ENCODE peak calls at places on chromosomes 3 and 15, in four cellular contexts. F is CD4-positive, CD25-positive, alpha-beta regulatory T cell; E is HepG2; X is foreskin keratinocyte. D is an unnamed sample. For H3K4me1, the result is how much of the 10 kb centered on the place peaks cover.

GRCh38 chr3:182464513-182465145 is 328.7 kb upstream of the ATP11B start:
- ATAC-seq in E (peak), F (no peak), X (no peak), D (no peak)

GRCh38 chr3:16912400-16913263 is 27.9 kb downstream of the PLCL2 start:
- ATAC-seq in E (no peak), X (no peak), F (peak), D (no peak)

GRCh38 chr3:128505771-128506170 is 12.8 kb upstream of the GATA2 start:
- ATAC-seq in X (no peak), E (no peak), F (no peak), D (no peak)

GRCh38 chr15:32909431-32909830 is 191.6 kb downstream of the GREM1 start:
- ATAC-seq in X (no peak), F (no peak), E (no peak), D (no peak)

GRCh38 chr15:83295417-83295816 is 11.0 kb upstream of the BNC1 start:
- ATAC-seq in F (no peak), E (no peak), X (no peak), D (no peak)

GRCh38 chr3:24305795-24306467 is 188.7 kb downstream of the THRB start:
- ATAC-seq in F (no peak), X (no peak), E (no peak), D (no peak)

GRCh38 chr15:70062321-70062956 is 35.3 kb downstream of the TLE3 start:
- ATAC-seq in F (no peak), E (no peak), X (no peak), D (peak)

GRCh38 chr15:100569406-100569805 is 32.6 kb downstream of the LINS1 start:
- ATAC-seq in F (no peak), X (no peak), E (no peak), D (no peak)

GRCh38 chr3:123783811-123784210 is 100.3 kb downstream of the MYLK start:
- ATAC-seq in X (no peak), E (peak), F (no peak), D (no peak)

GRCh38 chr3:52873433-52874159 is 23.8 kb downstream of the STIMATE start:
- ATAC-seq in F (no peak), X (no peak), E (no peak), D (no peak)

GRCh38 chr15:39719109-39719508 is 63.5 kb downstream of the FSIP1 start:
- ATAC-seq in E (no peak), X (no peak), F (no peak), D (no peak)

GRCh38 chr3:11953778-11954177 is 50.4 kb upstream of the SYN2 start:
- ATAC-seq in X (no peak), F (no peak), E (no peak), D (no peak)

GRCh38 chr3:193552911-193553310 is 1.8 kb downstream of the ATP13A4 start:
- ATAC-seq in X (no peak), F (no peak), E (no peak), D (no peak)

GRCh38 chr3:107752202-107752990 is 229.6 kb downstream of the BBX start:
- ATAC-seq in X (peak), F (no peak), E (peak), D (no peak)

GRCh38 chr3:38026856-38027255 is 2.6 kb downstream of the PLCD1 start:
- ATAC-seq in E (no peak), F (no peak), X (no peak), D (no peak)

GRCh38 chr15:81182031-81182745 is 14.5 kb upstream of the IL16 start:
- ATAC-seq in X (no peak), E (no peak), F (no peak), D (peak)

GRCh38 chr3:53223541-53223966 is 32.3 kb downstream of the TKT start:
- ATAC-seq in E (no peak), F (no peak), X (no peak), D (no peak)

GRCh38 chr3:111373861-111374260 is 168.1 kb upstream of the CD96 start:
- ATAC-seq in F (no peak), E (no peak), X (peak), D (no peak)

GRCh38 chr15:27902680-27903385 is 196.3 kb downstream of the OCA2 start:
- ATAC-seq in X (no peak), E (no peak), F (no peak), D (no peak)

GRCh38 chr3:38724392-38724736 is 74.9 kb upstream of the SCN5A start:
- ATAC-seq in X (peak), F (no peak), E (no peak), D (no peak)

GRCh38 chr3:57864853-57865252 is 108.7 kb downstream of the SLMAP start:
- ATAC-seq in X (no peak), E (no peak), F (no peak), D (no peak)

GRCh38 chr3:57862894-57863293 is 106.8 kb downstream of the SLMAP start:
- ATAC-seq in X (no peak), E (no peak), F (no peak), D (no peak)

DNA sequence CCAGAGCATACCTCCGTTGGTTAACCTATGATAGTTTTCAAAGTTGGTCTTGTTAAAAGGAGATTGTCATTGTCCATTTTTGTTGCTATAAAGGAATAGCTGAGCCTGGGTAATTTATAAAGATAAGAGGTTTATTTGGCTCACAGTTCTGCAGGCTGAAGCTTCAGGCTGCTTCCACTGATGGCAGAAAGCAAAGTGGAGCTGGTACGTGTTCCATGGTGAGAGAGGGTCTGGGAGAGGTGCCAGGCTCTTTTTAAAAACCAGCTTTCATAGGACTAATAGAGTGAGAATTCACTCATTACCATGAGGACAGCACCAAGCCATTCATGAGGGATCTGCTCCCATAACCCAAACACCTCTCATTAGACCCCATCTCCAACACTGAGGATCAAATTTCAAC is 107.3 kb downstream of the SLMAP start:
- ATAC-seq in E (no peak), F (no peak), X (no peak), D (no peak)
- H3K4me1 ChIP-seq in E (under half), F (under half), X (under half), D (under half)

GRCh38 chr3:58036287-58037032 is 28.2 kb downstream of the FLNB start:
- ATAC-seq in X (no peak), F (no peak), E (no peak), D (no peak)
- H3K4me1 ChIP-seq in X (under half), F (under half), E (half or more), D (half or more)

DNA sequence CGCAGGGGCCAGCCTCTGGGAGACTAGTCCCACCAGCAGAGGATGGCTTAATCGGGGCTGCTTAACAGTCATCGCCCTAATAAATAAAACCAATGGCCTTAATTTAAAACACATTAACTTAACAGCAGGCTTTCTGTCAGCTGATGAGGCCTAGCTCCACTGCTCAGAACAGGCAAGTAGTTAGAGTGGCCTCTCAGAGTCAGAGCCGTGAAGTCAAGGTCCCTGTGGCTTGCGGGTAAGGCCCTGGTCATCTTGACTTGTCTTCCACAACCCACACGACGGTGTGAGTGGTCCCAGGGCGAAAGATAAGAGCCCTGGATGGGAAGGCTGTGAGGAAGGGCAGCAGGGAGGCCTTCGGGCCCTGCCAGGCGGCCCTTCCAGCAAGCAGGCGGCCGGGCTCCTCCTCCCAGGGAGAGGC is 11.8 kb downstream of the XXYLT1 start:
- ATAC-seq in X (no peak), F (no peak), E (peak), D (no peak)
- H3K4me1 ChIP-seq in X (under half), F (under half), E (under half), D (under half)

GRCh38 chr3:146972726-146973125 is 367.6 kb upstream of the PLSCR5 start:
- ATAC-seq in F (no peak), E (no peak), X (no peak), D (no peak)
- H3K4me1 ChIP-seq in F (under half), E (under half), X (under half), D (under half)

DNA sequence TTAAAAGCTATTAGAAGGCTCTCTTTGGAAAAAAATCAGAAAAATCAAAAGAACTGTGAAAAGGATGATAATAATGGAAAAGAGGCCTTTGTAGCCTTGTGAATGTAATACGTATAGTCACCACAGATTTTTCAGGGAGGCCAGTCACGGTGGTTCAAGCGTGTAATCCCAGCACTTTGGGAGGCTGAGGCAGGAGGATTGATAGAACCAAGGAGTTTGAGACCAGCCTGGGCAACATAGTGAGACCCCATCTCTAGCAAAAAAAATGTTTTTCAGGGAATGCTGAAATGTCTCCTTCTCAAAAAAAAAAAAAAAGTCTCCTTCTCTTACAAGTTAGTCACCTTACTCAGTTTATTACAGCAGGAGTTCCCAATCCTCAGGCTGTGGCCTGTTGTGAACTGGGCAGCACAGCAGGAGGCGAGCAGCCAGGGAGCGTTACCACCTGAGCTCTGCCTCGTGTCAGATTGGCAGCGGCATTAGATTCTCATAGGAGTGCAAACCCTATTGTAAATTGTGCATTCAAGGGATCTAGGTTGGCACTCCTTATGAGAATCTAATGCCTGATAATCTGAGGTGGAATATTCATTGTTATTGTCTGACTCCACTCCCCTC is 15.9 kb downstream of the ARIH1 start:
- ATAC-seq in E (no peak), F (no peak), X (no peak), D (no peak)
- H3K4me1 ChIP-seq in E (under half), F (under half), X (under half), D (half or more)

GRCh38 chr15:60538129-60538528 is 59.2 kb upstream of the ICE2 start:
- ATAC-seq in F (no peak), E (no peak), X (no peak), D (no peak)

GRCh38 chr15:60544581-60545115 is 65.7 kb upstream of the ICE2 start:
- ATAC-seq in F (no peak), X (no peak), E (no peak), D (no peak)

GRCh38 chr15:60539017-60539416 is 60.1 kb upstream of the ICE2 start:
- ATAC-seq in E (no peak), X (no peak), F (no peak), D (no peak)

GRCh38 chr15:60539881-60540613 is 61.1 kb upstream of the ICE2 start:
- ATAC-seq in E (no peak), F (peak), X (no peak), D (no peak)

DNA sequence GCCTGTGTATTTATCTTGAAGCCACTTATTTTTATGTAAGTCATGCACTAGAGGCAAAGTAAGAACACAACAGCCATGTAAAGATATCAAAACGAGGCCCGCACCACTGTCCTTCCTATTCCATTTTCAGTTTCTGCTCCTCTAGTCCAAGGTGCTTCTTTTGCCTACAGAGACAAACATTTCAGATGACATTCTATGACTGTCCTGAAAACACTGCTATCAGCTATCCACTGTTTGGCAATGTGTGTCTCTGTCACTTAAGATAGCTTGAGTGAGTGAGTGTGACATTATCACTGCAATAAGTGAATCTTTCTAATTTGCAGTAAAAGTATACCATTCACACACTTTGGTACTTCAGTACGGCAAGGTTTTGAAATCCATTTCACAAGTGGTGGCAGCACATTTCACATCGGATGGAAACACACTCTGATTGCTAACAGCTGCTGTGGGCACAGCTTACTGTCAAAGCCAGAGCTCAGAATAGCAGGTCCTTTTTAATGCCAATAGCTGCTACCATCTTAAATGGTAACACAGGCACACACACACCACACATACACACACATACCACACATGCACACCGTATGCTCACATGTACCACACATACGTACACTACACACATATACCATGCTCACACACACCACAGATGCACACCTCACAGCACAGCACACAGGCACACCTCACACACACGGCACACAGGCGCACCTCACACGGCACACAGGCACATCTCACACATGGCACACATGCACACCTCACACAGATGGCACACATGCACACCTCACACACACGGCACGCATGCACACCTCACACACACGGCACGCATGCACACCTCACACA is 63.1 kb upstream of the ICE2 start:
- ATAC-seq in X (no peak), F (no peak), E (no peak), D (no peak)
- H3K4me1 ChIP-seq in X (under half), F (half or more), E (under half), D (under half)

D was measured in gastroesophageal sphincter.